ENCODE peak calls at places on chromosome 14, in four cellular contexts. One of them, this sample, is unnamed.

GRCh38 chr14:54686219-54686870 is 119.4 kb downstream of the SAMD4A start:
- DNase-seq in fibroblast of the conjunctiva: peak; percentile 21
- DNase-seq in NCI-H510A treated with DMSO at 0.1 percent for 48 hours: no peak
- DNase-seq in transverse colon: no peak
- DNase-seq in this sample: no peak

GRCh38 chr14:75417674-75418073 is 10.1 kb upstream of the JDP2 start:
- DNase-seq in fibroblast of the conjunctiva: peak; percentile 44
- DNase-seq in NCI-H510A treated with DMSO at 0.1 percent for 48 hours: no peak
- DNase-seq in transverse colon: no peak
- DNase-seq in this sample: no peak

GRCh38 chr14:61345144-61345482 is 23.7 kb downstream of the PRKCH start:
- DNase-seq in fibroblast of the conjunctiva: no peak
- DNase-seq in NCI-H510A treated with DMSO at 0.1 percent for 48 hours: no peak
- DNase-seq in transverse colon: no peak
- DNase-seq in this sample: no peak

GRCh38 chr14:84566109-84566508 is 963.8 kb upstream of the FLRT2 start:
- DNase-seq in fibroblast of the conjunctiva: no peak
- DNase-seq in NCI-H510A treated with DMSO at 0.1 percent for 48 hours: no peak
- DNase-seq in transverse colon: no peak
- DNase-seq in this sample: no peak

GRCh38 chr14:91113829-91114078 is at the start of gene DGLUCY:
- DNase-seq in fibroblast of the conjunctiva: peak; percentile 56
- DNase-seq in NCI-H510A treated with DMSO at 0.1 percent for 48 hours: no peak
- DNase-seq in transverse colon: peak; percentile 86
- DNase-seq in this sample: no peak

GRCh38 chr14:33347816-33348215 is 409.1 kb downstream of the NPAS3 start:
- DNase-seq in fibroblast of the conjunctiva: peak; percentile 12
- DNase-seq in NCI-H510A treated with DMSO at 0.1 percent for 48 hours: no peak
- DNase-seq in transverse colon: no peak
- DNase-seq in this sample: no peak

GRCh38 chr14:99644723-99645544 is at the start of gene HHIPL1:
- DNase-seq in fibroblast of the conjunctiva: no peak
- DNase-seq in NCI-H510A treated with DMSO at 0.1 percent for 48 hours: no peak
- DNase-seq in transverse colon: no peak
- DNase-seq in this sample: peak; percentile 51

GRCh38 chr14:51730094-51730493 is 78.4 kb downstream of the FRMD6 start:
- DNase-seq in fibroblast of the conjunctiva: no peak
- DNase-seq in NCI-H510A treated with DMSO at 0.1 percent for 48 hours: no peak
- DNase-seq in transverse colon: no peak
- DNase-seq in this sample: no peak

This sample was measured in DMS53.